ENCODE peak calls at places on chromosomes 11 and 22, in five cellular contexts. N is dorsolateral prefrontal cortex, O is HFFc6, M is GM13976, E is AG09309. L is an unnamed sample.

GRCh38 chr22:39297490-39298193 is 21.8 kb downstream of the RPL3 start:
- DNase-seq in N (no peak), O (no peak), M (no peak), E (no peak), L (peak; percentile 67)

GRCh38 chr11:47797633-47798032 is 30.5 kb upstream of the FNBP4 start:
- DNase-seq in N (no peak), O (peak; percentile 74), M (no peak), E (peak; percentile 29), L (no peak)

GRCh38 chr11:43907028-43907966 is 26.7 kb downstream of the ALKBH3 start:
- DNase-seq in N (no peak), O (no peak), M (no peak), E (no peak), L (peak; percentile 48)

GRCh38 chr11:118521892-118522311 is 5.4 kb upstream of the TTC36 start:
- DNase-seq in N (no peak), O (no peak), M (no peak), E (no peak), L (no peak)

GRCh38 chr11:86704710-86705109 is 32.3 kb upstream of the ME3 start:
- DNase-seq in N (no peak), O (no peak), M (no peak), E (no peak), L (no peak)

GRCh38 chr11:111081021-111081511 is 164.5 kb upstream of the POU2AF2 start:
- DNase-seq in N (peak; percentile 46), O (no peak), M (no peak), E (no peak), L (no peak)

GRCh38 chr11:126507646-126508045 is 152.2 kb downstream of the ST3GAL4 start:
- DNase-seq in N (peak; percentile 6), O (no peak), M (no peak), E (no peak), L (no peak)

GRCh38 chr22:26573026-26573662 is 16.8 kb downstream of the TPST2 start:
- DNase-seq in N (no peak), O (no peak), M (no peak), E (peak; percentile 38), L (no peak)

GRCh38 chr22:23192133-23192532 is 11.8 kb downstream of the BCR start:
- DNase-seq in N (no peak), O (no peak), M (no peak), E (no peak), L (no peak)

GRCh38 chr11:119284344-119285157 is 32.4 kb downstream of the MCAM start:
- DNase-seq in N (no peak), O (peak; percentile 43), M (peak; percentile 73), E (peak; percentile 5), L (peak; percentile 72)

GRCh38 chr11:76371170-76371569 is 9.8 kb downstream of the THAP12 start:
- DNase-seq in N (no peak), O (peak; percentile 73), M (peak; percentile 48), E (peak; percentile 41), L (no peak)

GRCh38 chr22:43228330-43228729 is 41.4 kb upstream of the TTLL12 start:
- DNase-seq in N (no peak), O (no peak), M (peak; percentile 57), E (no peak), L (no peak)
- TF ChIP-seq CTCF in N (no peak), O (peak; percentile 69), M (peak; percentile 17), E (peak; percentile 47), L (peak; percentile 34)

DNA sequence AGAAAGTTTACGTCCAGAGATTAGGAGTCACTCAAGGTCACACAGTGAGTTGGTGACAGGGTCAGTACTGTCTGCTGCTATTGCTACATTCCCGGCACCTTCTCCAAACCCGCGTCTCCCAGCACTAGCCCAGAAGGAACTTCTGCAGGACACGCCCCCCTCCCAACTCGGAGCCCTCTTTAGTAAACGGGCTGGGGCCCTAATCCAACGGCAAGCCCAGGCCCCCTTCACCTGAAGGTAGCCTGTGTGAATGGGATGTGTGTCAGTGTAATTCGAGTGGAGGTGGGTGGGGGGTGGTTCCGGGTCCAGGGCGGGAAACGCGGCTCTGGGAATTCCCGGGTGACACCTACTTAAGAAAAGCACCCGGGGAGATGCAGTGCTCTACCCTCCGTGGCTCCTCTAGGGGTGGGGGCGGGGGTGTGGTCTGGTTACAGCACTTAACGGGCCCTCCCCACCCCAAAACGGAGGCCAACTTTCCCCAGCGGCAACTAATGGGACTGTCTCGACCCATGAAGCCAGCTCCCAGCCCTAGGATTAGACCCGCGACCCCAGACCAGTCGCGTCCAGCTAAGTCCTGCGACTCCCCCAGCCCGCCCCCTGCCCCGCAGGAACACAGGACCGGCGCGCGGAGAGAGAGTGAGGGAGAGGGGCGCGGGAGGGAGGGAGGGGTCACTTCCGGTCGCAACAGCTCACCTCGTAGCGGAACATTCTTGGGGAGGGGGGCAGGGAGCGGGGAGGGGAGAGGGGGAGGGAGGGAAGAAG is 468 bp downstream of the PATL1 start:
- DNase-seq in N (no peak), O (peak; percentile 18), M (peak; percentile 72), E (no peak), L (peak; percentile 40)
- TF ChIP-seq CTCF in N (no peak), O (peak; percentile 58), M (no peak), E (no peak), L (peak; percentile 20)

GRCh38 chr11:63592975-63593395 is 21.2 kb downstream of the PLAAT3 start:
- DNase-seq in N (peak; percentile 71), O (peak; percentile 46), M (no peak), E (no peak), L (no peak)
- TF ChIP-seq CTCF in N (peak; percentile 68), O (peak; percentile 83), M (peak; percentile 39), E (peak; percentile 96), L (peak; percentile 44)

GRCh38 chr11:2566223-2567025 is 121.6 kb downstream of the KCNQ1 start:
- DNase-seq in N (peak; percentile 40), O (no peak), M (no peak), E (no peak), L (no peak)
- TF ChIP-seq CTCF in N (peak; percentile 45), O (no peak), M (no peak), E (no peak), L (no peak)

DNA sequence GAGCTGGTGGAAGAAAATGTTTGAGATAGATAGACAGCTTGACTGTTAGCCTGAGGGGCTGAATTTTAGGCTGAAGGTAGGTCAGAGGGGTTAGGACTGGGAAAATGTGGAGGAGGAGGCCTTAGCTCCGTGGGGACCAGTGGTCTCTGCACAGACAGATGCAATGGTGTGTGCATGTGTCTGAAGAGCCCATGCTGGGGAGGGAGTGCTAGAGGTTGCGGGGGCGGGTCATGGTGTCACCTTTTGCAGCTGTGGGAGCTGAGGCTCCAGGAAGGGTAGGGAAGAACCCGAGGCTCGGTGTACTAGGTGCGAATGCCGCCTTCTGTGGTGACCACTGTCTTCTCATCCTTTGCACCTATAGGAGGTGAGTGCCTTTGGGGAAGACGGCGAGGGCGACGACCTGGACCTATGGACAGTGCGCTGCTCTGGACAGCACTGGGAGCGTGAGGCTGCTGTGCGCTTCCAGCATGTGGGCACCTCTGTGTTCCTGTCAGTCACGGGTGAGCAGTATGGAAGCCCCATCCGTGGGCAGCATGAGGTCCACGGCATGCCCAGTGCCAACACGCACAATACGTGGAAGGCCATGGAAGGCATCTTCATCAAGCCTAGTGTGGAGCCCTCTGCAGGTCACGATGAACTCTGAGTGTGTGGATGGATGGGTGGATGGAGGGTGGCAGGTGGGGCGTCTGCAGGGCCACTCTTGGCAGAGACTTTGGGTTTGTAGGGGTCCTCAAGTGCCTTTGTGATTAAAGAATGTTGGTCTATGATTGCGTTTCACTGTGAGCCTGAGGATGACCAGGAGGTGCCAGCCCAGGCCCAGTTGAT is 1.6 kb downstream of the SDF2L1 start:
- DNase-seq in N (no peak), O (no peak), M (no peak), E (no peak), L (no peak)
- TF ChIP-seq CTCF in N (no peak), O (peak; percentile 46), M (no peak), E (peak; percentile 14), L (peak; percentile 22)

DNA sequence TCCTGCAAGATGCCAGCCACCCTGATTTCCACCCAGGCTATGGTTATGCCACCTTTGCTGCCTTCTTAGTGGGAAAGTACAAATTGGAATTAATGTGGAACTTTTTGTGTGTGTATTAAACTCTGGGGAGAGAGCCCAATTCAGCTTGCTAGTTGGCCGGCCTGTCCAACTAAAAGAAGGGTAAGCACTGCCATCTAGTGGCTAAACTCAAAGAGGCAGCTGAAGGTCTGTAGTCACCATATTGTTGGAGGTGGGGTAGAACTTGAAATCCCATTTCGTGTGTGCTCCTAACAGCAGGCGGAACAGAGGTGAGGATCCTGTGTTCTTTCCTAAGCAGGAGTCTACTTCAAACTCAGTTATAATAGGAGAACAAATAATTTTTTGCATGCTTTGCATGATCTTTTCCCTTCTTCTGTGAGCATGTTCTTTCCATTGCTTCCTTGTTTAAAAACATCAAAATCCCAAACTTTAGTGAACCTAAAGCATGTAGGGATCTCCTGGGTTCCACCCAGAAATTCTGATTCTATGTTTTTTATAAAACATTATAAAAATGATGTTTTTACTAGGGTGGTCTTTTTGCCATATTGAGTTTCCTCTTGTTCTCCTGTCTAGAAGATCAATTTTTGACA is 138.8 kb upstream of the SORL1-AS1 start:
- DNase-seq in N (peak; percentile 59), O (peak; percentile 75), M (peak; percentile 76), E (peak; percentile 52), L (peak; percentile 68)
- TF ChIP-seq CTCF in N (peak; percentile 91), O (peak; percentile 95), M (peak; percentile 73), E (peak; percentile 83), L (peak; percentile 84)

DNA sequence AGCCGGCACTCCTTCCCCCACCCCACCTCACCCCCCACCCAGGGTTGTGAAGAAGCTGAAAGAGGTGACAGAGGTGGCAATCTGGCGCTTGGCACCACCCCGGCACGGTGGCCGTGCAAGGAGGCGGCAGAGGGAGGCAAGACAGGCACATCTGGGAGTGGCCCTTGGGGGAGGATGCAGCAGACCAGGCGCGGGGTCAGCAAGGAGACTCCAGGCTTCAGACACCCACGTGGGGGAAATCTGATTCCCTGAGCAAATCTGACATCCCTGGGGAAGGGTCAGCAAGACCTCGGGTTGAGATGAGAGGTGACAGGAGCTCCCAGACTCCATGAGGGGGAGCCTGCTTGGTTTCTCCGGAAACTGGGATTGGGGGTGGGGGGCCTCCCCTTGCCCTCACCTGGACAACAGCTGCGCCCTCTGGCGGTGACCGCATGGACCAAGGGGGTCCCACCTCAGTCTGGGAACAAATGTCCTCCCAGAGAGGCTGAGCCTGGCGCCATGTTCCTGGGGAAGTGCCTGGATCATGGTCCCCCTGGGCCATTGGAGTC is 4.0 kb upstream of the RCOR2 start:
- DNase-seq in N (no peak), O (no peak), M (peak; percentile 78), E (no peak), L (peak; percentile 14)
- TF ChIP-seq CTCF in N (peak; percentile 40), O (peak; percentile 59), M (peak; percentile 48), E (peak; percentile 32), L (peak; percentile 68)